ENCODE peak calls at places on chromosomes 2 and 18, in five cellular contexts. H is RWPE1, V is tibial nerve, U is HFFc6, G is cardiac muscle cell. K is an unnamed sample.

GRCh38 chr18:24262097-24262496 is 123.2 kb downstream of the CABYR start:
- DNase-seq in G (no peak), U (no peak), V (no peak), H (no peak), K (no peak)

GRCh38 chr18:53254265-53254664 is 914.3 kb downstream of the DCC start:
- DNase-seq in V (no peak), U (no peak), H (no peak), G (no peak), K (no peak)

GRCh38 chr18:55243852-55244251 is 284.6 kb upstream of the CCDC68 start:
- DNase-seq in U (no peak), H (no peak), G (no peak), V (peak), K (no peak)

GRCh38 chr2:226758886-226759660 is 40.5 kb downstream of the IRS1 start:
- DNase-seq in G (no peak), H (peak), V (peak), U (peak), K (no peak)

GRCh38 chr2:240928476-240929363 is 22.6 kb downstream of the CROCC2 start:
- DNase-seq in H (no peak), G (no peak), U (no peak), V (peak), K (peak)

GRCh38 chr2:222791946-222792649 is 68.7 kb upstream of the ACSL3 start:
- DNase-seq in V (peak), G (no peak), H (no peak), U (no peak), K (peak)

GRCh38 chr18:50096766-50097435 is 98.0 kb downstream of the MYO5B start:
- DNase-seq in U (no peak), G (no peak), H (no peak), V (no peak), K (no peak)

GRCh38 chr18:58536534-58537271 is 92.2 kb downstream of the ALPK2 start:
- DNase-seq in U (no peak), G (no peak), H (no peak), V (no peak), K (no peak)

GRCh38 chr2:37201766-37202165 is 5.5 kb downstream of the CEBPZOS start:
- DNase-seq in U (no peak), H (no peak), V (no peak), G (no peak), K (no peak)

GRCh38 chr2:232929303-232930123 is 59.4 kb downstream of the SNORC start:
- DNase-seq in U (no peak), G (no peak), V (no peak), H (no peak), K (no peak)

GRCh38 chr18:28045880-28046279 is 131.1 kb downstream of the CDH2 start:
- DNase-seq in U (peak), H (no peak), V (no peak), G (no peak), K (no peak)

GRCh38 chr2:178220814-178221213 is 26.5 kb downstream of the OSBPL6 start:
- DNase-seq in H (no peak), V (no peak), G (no peak), U (no peak), K (no peak)

GRCh38 chr2:231709981-231710750 is 1.8 kb downstream of the PTMA start:
- DNase-seq in U (peak), V (peak), G (peak), H (peak), K (peak)

GRCh38 chr2:175490306-175490705 is 308.8 kb upstream of the ATP5MC3 start:
- DNase-seq in U (no peak), V (no peak), H (no peak), G (no peak), K (no peak)

GRCh38 chr2:120910956-120911951 is 175.6 kb downstream of the GLI2 start:
- DNase-seq in G (no peak), V (no peak), H (peak), U (no peak), K (no peak)

GRCh38 chr2:102520009-102520408 is 47.0 kb downstream of the SLC9A4 start:
- DNase-seq in U (no peak), H (peak), G (peak), V (no peak), K (no peak)

GRCh38 chr18:35131387-35132283 is 90.4 kb downstream of the MAPRE2 start:
- DNase-seq in G (no peak), V (no peak), H (no peak), U (no peak), K (no peak)

GRCh38 chr2:191103793-191104192 is 47.0 kb downstream of the STAT4 start:
- DNase-seq in G (no peak), H (no peak), U (no peak), V (no peak), K (no peak)

GRCh38 chr2:192390401-192390800 is 195.7 kb upstream of the TMEFF2 start:
- DNase-seq in V (no peak), G (no peak), H (no peak), U (no peak), K (no peak)

GRCh38 chr18:42860011-42860410 is 255.5 kb downstream of the RIT2 start:
- DNase-seq in H (no peak), V (no peak), U (no peak), G (no peak), K (no peak)

GRCh38 chr2:228674155-228674554 is 492.7 kb upstream of the SPHKAP start:
- DNase-seq in G (no peak), V (peak), H (no peak), U (no peak), K (no peak)

GRCh38 chr2:39228413-39229209 is 15.2 kb downstream of the CDKL4 start:
- DNase-seq in U (no peak), H (no peak), V (no peak), G (peak), K (no peak)

GRCh38 chr2:159379181-159379580 is 92.7 kb upstream of the WDSUB1 start:
- DNase-seq in G (no peak), H (no peak), U (no peak), V (no peak), K (no peak)

GRCh38 chr2:222297600-222297935 is 1.2 kb downstream of the PAX3 start:
- DNase-seq in G (no peak), U (no peak), H (no peak), V (no peak), K (no peak)

GRCh38 chr2:108945969-108946368 is 43.1 kb downstream of the EDAR start:
- DNase-seq in H (no peak), V (no peak), U (no peak), G (no peak), K (no peak)

GRCh38 chr2:98473995-98474780 is 29.5 kb downstream of the INPP4A start:
- DNase-seq in G (no peak), H (no peak), U (no peak), V (no peak), K (no peak)

GRCh38 chr2:11748018-11748860 is 1.8 kb downstream of the LPIN1 start:
- DNase-seq in G (no peak), V (no peak), U (no peak), H (no peak), K (no peak)

GRCh38 chr18:56200381-56200831 is 438.0 kb downstream of the TXNL1 start:
- DNase-seq in H (no peak), V (no peak), G (no peak), U (peak), K (no peak)

GRCh38 chr2:9020267-9020666 is 16.8 kb upstream of the MBOAT2 start:
- DNase-seq in V (no peak), U (no peak), G (no peak), H (no peak), K (no peak)

GRCh38 chr2:177724398-177725287 is 332.1 kb downstream of the AGPS start:
- DNase-seq in V (peak), U (peak), G (peak), H (peak), K (no peak)

GRCh38 chr2:181581534-181581933 is 75.4 kb downstream of the CERKL start:
- DNase-seq in V (no peak), U (no peak), G (no peak), H (no peak), K (no peak)

GRCh38 chr2:47784349-47784851 is 1.5 kb downstream of the MSH6 start:
- DNase-seq in G (no peak), H (no peak), V (no peak), U (no peak), K (no peak)

GRCh38 chr2:27322766-27323591 is at the start of gene MPV17:
- DNase-seq in V (peak), U (peak), H (peak), G (peak), K (peak)

GRCh38 chr2:27322301-27322765 is 564 bp downstream of the MPV17 start:
- DNase-seq in H (no peak), V (no peak), G (no peak), U (no peak), K (no peak)

GRCh38 chr2:27324720-27325119 is 1.8 kb upstream of the MPV17 start:
- DNase-seq in G (no peak), H (no peak), V (no peak), U (no peak), K (no peak)

GRCh38 chr2:27323592-27324285 is 842 bp upstream of the MPV17 start:
- DNase-seq in V (no peak), H (no peak), U (no peak), G (no peak), K (no peak)

GRCh38 chr2:27320958-27321543 is 1.8 kb downstream of the MPV17 start:
- DNase-seq in H (peak), V (peak), U (peak), G (no peak), K (peak)
- TF ChIP-seq CTCF in H (peak), V (no peak), U (peak), G (peak), K (no peak)

GRCh38 chr2:185828326-185828725 is 89.7 kb downstream of the FSIP2 start:
- DNase-seq in G (no peak), U (no peak), V (no peak), H (no peak), K (no peak)
- TF ChIP-seq CTCF in G (no peak), U (no peak), V (no peak), H (no peak), K (no peak)

DNA sequence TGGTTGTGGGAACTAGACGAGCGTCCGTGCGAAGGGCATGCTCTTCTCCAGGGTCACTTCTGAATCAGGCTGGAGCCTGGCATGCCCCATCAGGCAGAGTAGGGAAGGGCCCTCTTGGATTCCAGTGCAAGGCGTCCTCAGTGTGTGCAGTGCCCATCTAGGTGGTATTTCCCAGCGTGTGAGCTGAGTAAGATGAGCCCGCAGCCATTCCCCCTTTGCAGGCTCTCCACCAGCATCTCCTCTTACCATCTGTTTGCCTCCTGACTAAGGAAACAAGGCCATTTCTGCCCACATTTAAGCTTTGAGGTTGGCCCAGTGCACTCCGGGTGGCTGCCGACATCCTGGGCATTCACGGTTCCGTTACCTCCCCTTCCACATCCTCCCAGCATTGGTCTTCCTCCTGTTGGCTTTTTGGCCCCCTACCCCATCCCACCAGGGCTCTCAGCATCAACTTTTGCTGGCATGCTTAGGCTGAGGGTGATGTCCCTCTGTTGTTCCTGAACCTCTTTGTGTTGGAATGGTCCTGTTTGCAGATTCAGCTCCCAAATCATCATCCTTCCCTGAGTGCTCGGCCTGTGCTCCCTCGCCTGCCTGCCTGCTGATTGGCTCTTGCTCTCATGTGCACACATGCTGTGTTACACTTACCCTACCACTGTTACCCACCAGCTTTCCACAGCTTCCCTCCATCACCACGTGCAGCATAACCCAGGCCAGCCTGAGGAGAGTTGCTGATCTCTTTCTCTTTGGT is 11.8 kb downstream of the CEP68 start:
- DNase-seq in H (no peak), G (no peak), U (no peak), V (no peak), K (no peak)
- TF ChIP-seq CTCF in H (no peak), G (no peak), U (no peak), V (no peak), K (no peak)

GRCh38 chr2:238835726-238836301 is 12.1 kb upstream of the TWIST2 start:
- DNase-seq in H (no peak), V (no peak), U (no peak), G (no peak), K (no peak)
- TF ChIP-seq CTCF in H (no peak), V (no peak), U (peak), G (peak), K (no peak)

K was measured in left lung.